ENCODE peak calls at places on chromosomes 2 and 18, in four cellular contexts. J is K562, B is HepG2, Q is GM12878. I is an unnamed sample.
A peak's percentile ranks its signal among the peaks of the same experiment; 100 is the strongest.

GRCh38 chr2:209383212-209383611 is 40.6 kb upstream of the MAP2 start:
- DNase-seq in J (no peak), B (peak; percentile 37), Q (no peak), I (no peak)

GRCh38 chr18:45590060-45590537 is 25.2 kb upstream of the SLC14A2 start:
- DNase-seq in J (no peak), B (no peak), Q (no peak), I (peak; percentile 10)

GRCh38 chr2:29074401-29074800 is at the start of gene PCARE:
- DNase-seq in J (no peak), B (no peak), Q (no peak), I (no peak)

GRCh38 chr2:23592061-23592685 is 207.2 kb downstream of the KLHL29 start:
- DNase-seq in J (no peak), B (no peak), Q (no peak), I (no peak)

GRCh38 chr2:196294510-196294909 is 123.1 kb upstream of the STK17B start:
- DNase-seq in J (no peak), B (no peak), Q (no peak), I (no peak)

GRCh38 chr2:165161510-165161909 is 42.3 kb downstream of the SCN3A start:
- DNase-seq in J (no peak), B (no peak), Q (no peak), I (no peak)

GRCh38 chr2:64654063-64654811 is 524 bp upstream of the SERTAD2 start:
- DNase-seq in J (peak; percentile 82), B (peak; percentile 87), Q (no peak), I (peak; percentile 70)

GRCh38 chr2:224984641-224985040 is 57.6 kb downstream of the DOCK10 start:
- DNase-seq in J (no peak), B (no peak), Q (no peak), I (no peak)

GRCh38 chr2:172448544-172449267 is 21.3 kb downstream of the ITGA6 start:
- DNase-seq in J (no peak), B (no peak), Q (no peak), I (no peak)

GRCh38 chr2:239291505-239292350 is 109.1 kb downstream of the HDAC4 start:
- DNase-seq in J (no peak), B (no peak), Q (no peak), I (no peak)

GRCh38 chr2:148527488-148528340 is 116.8 kb upstream of the EPC2 start:
- DNase-seq in J (no peak), B (no peak), Q (no peak), I (no peak)

GRCh38 chr2:176383836-176384442 is 114.7 kb downstream of the MTX2 start:
- DNase-seq in J (no peak), B (no peak), Q (no peak), I (no peak)

GRCh38 chr2:240446618-240447175 is 11.2 kb downstream of the GPC1 start:
- DNase-seq in J (no peak), B (no peak), Q (no peak), I (no peak)

GRCh38 chr2:53129851-53130250 is 637.8 kb upstream of the CHAC2 start:
- DNase-seq in J (no peak), B (no peak), Q (no peak), I (no peak)

GRCh38 chr2:215423234-215423633 is 12.6 kb downstream of the FN1 start:
- DNase-seq in J (no peak), B (no peak), Q (no peak), I (no peak)

GRCh38 chr18:5693637-5694175 is 149.9 kb upstream of the EPB41L3 start:
- DNase-seq in J (no peak), B (no peak), Q (no peak), I (no peak)

GRCh38 chr2:165018207-165018606 is 62.9 kb upstream of the SLC38A11 start:
- DNase-seq in J (no peak), B (no peak), Q (no peak), I (peak; percentile 12)

GRCh38 chr2:171523969-171524401 is 1.7 kb downstream of the CYBRD1 start:
- DNase-seq in J (peak; percentile 16), B (no peak), Q (no peak), I (no peak)

GRCh38 chr2:39266906-39267434 is 23.2 kb upstream of the CDKL4 start:
- DNase-seq in J (no peak), B (no peak), Q (no peak), I (no peak)

GRCh38 chr18:48292229-48292628 is 117.0 kb downstream of the ZBTB7C start:
- DNase-seq in J (no peak), B (no peak), Q (no peak), I (no peak)

GRCh38 chr18:73707035-73707434 is 440.6 kb downstream of the FBXO15 start:
- DNase-seq in J (no peak), B (no peak), Q (no peak), I (no peak)
- TF ChIP-seq TARDBP in J (no peak), B (no peak), Q (no peak), I (no peak)

GRCh38 chr2:15996536-15997423 is 56.4 kb downstream of the MYCN start:
- DNase-seq in J (no peak), B (no peak), Q (no peak), I (no peak)
- TF ChIP-seq BHLHE40 in J (no peak), B (no peak), Q (no peak), I (no peak)

DNA sequence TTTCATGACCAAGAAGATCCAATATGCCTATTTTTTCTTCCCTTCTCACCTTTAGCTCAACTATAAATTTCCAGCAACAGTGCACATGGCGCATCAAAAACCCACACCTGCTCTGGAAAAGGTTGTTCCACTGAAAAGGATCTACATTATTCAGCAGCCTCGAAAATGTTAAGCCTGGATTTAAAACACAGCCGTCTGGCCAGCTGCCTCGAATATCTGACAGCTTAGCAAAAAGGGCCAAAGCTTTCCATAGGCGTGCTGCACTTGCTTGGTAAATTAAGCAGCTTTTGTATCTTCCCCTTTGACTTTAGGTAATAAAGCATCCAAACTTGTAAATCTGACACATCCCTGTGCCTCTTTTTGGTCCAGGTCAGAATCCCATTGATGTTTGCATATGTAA is 20.5 kb downstream of the DAPL1 start:
- DNase-seq in J (no peak), B (no peak), Q (no peak), I (no peak)
- TF ChIP-seq TARDBP in J (no peak), B (no peak), Q (no peak), I (no peak)

GRCh38 chr2:127394464-127394863 is 6.7 kb upstream of the MAP3K2 start:
- DNase-seq in J (no peak), B (no peak), Q (no peak), I (no peak)

GRCh38 chr2:127400533-127400896 is 12.7 kb upstream of the MAP3K2 start:
- DNase-seq in J (no peak), B (no peak), Q (no peak), I (no peak)

GRCh38 chr2:127400897-127401756 is 13.4 kb upstream of the MAP3K2 start:
- DNase-seq in J (no peak), B (peak; percentile 61), Q (no peak), I (no peak)

GRCh38 chr2:127397568-127398238 is 9.9 kb upstream of the MAP3K2 start:
- DNase-seq in J (no peak), B (no peak), Q (no peak), I (no peak)

DNA sequence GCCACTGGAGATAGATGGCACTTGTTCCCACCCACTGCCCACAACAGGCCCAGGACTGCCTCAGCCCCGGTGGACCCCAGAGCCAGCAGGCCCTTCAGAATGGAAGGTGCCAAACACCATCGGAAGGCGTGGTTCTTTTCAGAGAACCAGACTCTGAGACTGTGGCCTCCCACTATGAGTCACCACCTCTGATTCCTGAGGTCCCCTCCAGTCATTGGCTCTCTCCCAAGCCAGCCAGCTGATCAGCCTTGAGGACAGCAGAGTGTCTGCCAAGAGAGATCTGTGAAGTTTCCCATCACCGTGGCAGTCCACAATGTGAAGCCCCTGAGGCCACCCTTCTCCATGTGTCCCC is 10.4 kb upstream of the MAP3K2 start:
- DNase-seq in J (peak; percentile 93), B (peak; percentile 78), Q (no peak), I (peak; percentile 49)
- TF ChIP-seq BHLHE40 in J (no peak), B (no peak), Q (no peak), I (no peak)

DNA sequence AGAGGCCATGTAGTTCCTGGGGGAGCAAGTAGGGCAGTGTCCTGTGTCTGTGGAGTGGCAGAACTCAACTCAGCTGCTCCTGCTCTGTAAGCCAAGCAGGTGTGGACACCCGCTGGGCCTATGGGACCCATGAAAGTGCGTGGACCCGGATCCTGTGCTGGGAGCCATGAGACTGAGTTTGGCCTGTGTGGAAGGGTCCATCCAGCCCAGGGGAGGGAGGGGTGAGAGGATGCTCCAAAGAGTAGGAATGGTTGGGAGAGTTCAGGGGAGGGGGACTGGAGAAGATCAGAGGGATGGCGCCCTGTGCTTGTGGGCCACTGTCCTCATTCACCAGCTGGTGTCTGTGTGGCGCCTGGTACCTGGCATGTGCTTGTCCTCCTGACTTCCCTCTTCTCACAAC is 226.4 kb upstream of the HS6ST1 start:
- DNase-seq in J (no peak), B (no peak), Q (no peak), I (no peak)
- TF ChIP-seq TARDBP in J (no peak), B (no peak), Q (no peak), I (no peak)

GRCh38 chr18:62880034-62880433 is 164.7 kb downstream of the PHLPP1 start:
- DNase-seq in J (no peak), B (no peak), Q (no peak), I (no peak)
- TF ChIP-seq BHLHE40 in J (no peak), B (no peak), Q (no peak), I (no peak)

I was measured in HEK293T.